ENCODE peak calls at places on chromosome 9, in ten cellular contexts. P, V, M, U, Z, H, T, L, G and A are unnamed samples.

GRCh38 chr9:15155826-15156225 is 151.2 kb downstream of the TTC39B start:
- DNase-seq in P (no peak), V (no peak), M (no peak), U (no peak), Z (no peak), H (peak; percentile 42), T (no peak), L (no peak), G (peak; percentile 54), A (peak; percentile 24)

GRCh38 chr9:124302921-124303320 is 45.2 kb downstream of the NEK6 start:
- DNase-seq in P (no peak), V (no peak), M (no peak), U (no peak), Z (no peak), H (no peak), T (no peak), L (no peak), G (no peak), A (no peak)

GRCh38 chr9:33416996-33417395 is 14.6 kb upstream of the AQP7 start:
- DNase-seq in P (no peak), V (no peak), M (no peak), U (no peak), Z (no peak), H (no peak), T (no peak), L (no peak), G (no peak), A (no peak)

GRCh38 chr9:36222449-36222848 is 31.7 kb downstream of the CLTA start:
- DNase-seq in P (no peak), V (no peak), M (no peak), U (no peak), Z (no peak), H (peak; percentile 18), T (no peak), L (no peak), G (peak; percentile 42), A (no peak)

GRCh38 chr9:114235113-114235589 is 79.8 kb downstream of the COL27A1 start:
- DNase-seq in P (no peak), V (no peak), M (no peak), U (no peak), Z (no peak), H (peak; percentile 10), T (no peak), L (no peak), G (peak; percentile 61), A (peak; percentile 36)

GRCh38 chr9:5185220-5185840 is at the start of gene INSL6:
- DNase-seq in P (no peak), V (no peak), M (no peak), U (no peak), Z (no peak), H (no peak), T (no peak), L (no peak), G (no peak), A (no peak)

GRCh38 chr9:2234371-2234893 is 219.3 kb downstream of the SMARCA2 start:
- DNase-seq in P (no peak), V (no peak), M (no peak), U (peak; percentile 33), Z (no peak), H (no peak), T (no peak), L (no peak), G (no peak), A (peak; percentile 100)

GRCh38 chr9:108478431-108478837 is 377.4 kb downstream of the ACTL7B start:
- DNase-seq in P (no peak), V (peak; percentile 96), M (no peak), U (no peak), Z (peak; percentile 48), H (peak; percentile 97), T (no peak), L (peak; percentile 60), G (peak; percentile 90), A (no peak)

GRCh38 chr9:24502548-24502947 is 43.1 kb downstream of the IZUMO3 start:
- DNase-seq in P (no peak), V (no peak), M (no peak), U (no peak), Z (no peak), H (no peak), T (no peak), L (no peak), G (no peak), A (no peak)

GRCh38 chr9:123168526-123168925 is 99.9 kb downstream of the STRBP start:
- DNase-seq in P (no peak), V (no peak), M (no peak), U (no peak), Z (no peak), H (no peak), T (no peak), L (no peak), G (no peak), A (no peak)

GRCh38 chr9:20442461-20443319 is 179.6 kb downstream of the MLLT3 start:
- DNase-seq in P (no peak), V (no peak), M (no peak), U (no peak), Z (no peak), H (no peak), T (no peak), L (no peak), G (no peak), A (no peak)

GRCh38 chr9:98117984-98118639 is 910 bp downstream of the TRIM14 start:
- DNase-seq in P (peak; percentile 19), V (no peak), M (peak; percentile 78), U (peak; percentile 7), Z (peak; percentile 45), H (peak; percentile 43), T (peak; percentile 57), L (no peak), G (peak; percentile 38), A (peak; percentile 24)

GRCh38 chr9:77488439-77489126 is 159.5 kb downstream of the GNA14 start:
- DNase-seq in P (no peak), V (no peak), M (no peak), U (peak; percentile 13), Z (peak; percentile 38), H (peak; percentile 30), T (peak; percentile 38), L (no peak), G (peak; percentile 61), A (peak; percentile 3)

GRCh38 chr9:99626424-99626823 is 195.3 kb upstream of the NR4A3 start:
- DNase-seq in P (no peak), V (no peak), M (no peak), U (no peak), Z (no peak), H (no peak), T (no peak), L (no peak), G (no peak), A (no peak)

GRCh38 chr9:87494970-87495471 is 2.6 kb upstream of the DAPK1 start:
- DNase-seq in P (no peak), V (no peak), M (no peak), U (no peak), Z (no peak), H (no peak), T (no peak), L (no peak), G (no peak), A (peak; percentile 82)

GRCh38 chr9:73441890-73442818 is 290.5 kb downstream of the ANXA1 start:
- DNase-seq in P (no peak), V (no peak), M (no peak), U (no peak), Z (no peak), H (peak; percentile 69), T (no peak), L (no peak), G (peak; percentile 40), A (no peak)

GRCh38 chr9:134854541-134854981 is 26.0 kb upstream of the FCN2 start:
- DNase-seq in P (no peak), V (no peak), M (no peak), U (no peak), Z (no peak), H (no peak), T (no peak), L (no peak), G (no peak), A (no peak)

GRCh38 chr9:132041825-132042224 is 37.8 kb downstream of the MED27 start:
- DNase-seq in P (no peak), V (no peak), M (no peak), U (no peak), Z (no peak), H (no peak), T (no peak), L (no peak), G (no peak), A (peak; percentile 96)

GRCh38 chr9:109349431-109349846 is 28.6 kb upstream of the EPB41L4B start:
- DNase-seq in P (peak; percentile 28), V (no peak), M (no peak), U (peak; percentile 8), Z (peak; percentile 73), H (peak; percentile 96), T (no peak), L (peak; percentile 39), G (peak; percentile 92), A (no peak)

GRCh38 chr9:90966475-90967150 is 165.0 kb downstream of the SYK start:
- DNase-seq in P (no peak), V (no peak), M (no peak), U (no peak), Z (no peak), H (peak; percentile 58), T (no peak), L (no peak), G (peak; percentile 74), A (no peak)

GRCh38 chr9:13014484-13014883 is 239.7 kb downstream of the LURAP1L start:
- DNase-seq in P (no peak), V (no peak), M (no peak), U (no peak), Z (no peak), H (peak; percentile 62), T (no peak), L (no peak), G (peak; percentile 57), A (no peak)

GRCh38 chr9:108235599-108235998 is 620.2 kb downstream of the ACTL7B start:
- DNase-seq in P (no peak), V (no peak), M (no peak), U (no peak), Z (no peak), H (no peak), T (no peak), L (no peak), G (no peak), A (no peak)

GRCh38 chr9:98374385-98375051 is 119.1 kb upstream of the TBC1D2 start:
- DNase-seq in P (peak; percentile 63), V (peak; percentile 64), M (no peak), U (no peak), Z (peak; percentile 82), H (peak; percentile 94), T (no peak), L (no peak), G (peak; percentile 81), A (no peak)